ENCODE peak calls at places on chromosome 17, in eight cellular contexts. C, X, E, R, V, N, W and H are unnamed samples.
A peak's percentile ranks its signal among the peaks of the same experiment; 100 is the strongest.

GRCh38 chr17:80421381-80422090 is 6.6 kb downstream of the ENDOV start:
- DNase-seq in C (no peak), X (no peak), E (no peak), R (no peak), V (no peak), N (no peak), W (no peak), H (no peak)

GRCh38 chr17:13107726-13108235 is 90.0 kb upstream of the ELAC2 start:
- DNase-seq in C (no peak), X (no peak), E (no peak), R (no peak), V (no peak), N (no peak), W (no peak), H (no peak)

GRCh38 chr17:15289285-15290185 is 24.4 kb upstream of the PMP22 start:
- DNase-seq in C (no peak), X (no peak), E (peak; percentile 39), R (no peak), V (no peak), N (peak; percentile 17), W (no peak), H (no peak)

GRCh38 chr17:29677139-29677834 is 54.6 kb upstream of the CORO6 start:
- DNase-seq in C (no peak), X (peak; percentile 19), E (peak; percentile 76), R (no peak), V (no peak), N (no peak), W (no peak), H (no peak)

GRCh38 chr17:38674013-38674748 is 576 bp downstream of the EPOP start:
- DNase-seq in C (no peak), X (no peak), E (no peak), R (no peak), V (peak; percentile 25), N (no peak), W (no peak), H (no peak)

GRCh38 chr17:50660042-50660886 is 25.6 kb downstream of the ABCC3 start:
- DNase-seq in C (no peak), X (no peak), E (peak; percentile 32), R (no peak), V (no peak), N (no peak), W (no peak), H (no peak)

GRCh38 chr17:74780443-74781238 is 4.5 kb upstream of the NAT9 start:
- DNase-seq in C (peak; percentile 21), X (peak; percentile 34), E (no peak), R (no peak), V (no peak), N (peak; percentile 47), W (no peak), H (no peak)

GRCh38 chr17:82120148-82120547 is 22.1 kb upstream of the FASN start:
- DNase-seq in C (no peak), X (no peak), E (peak; percentile 63), R (no peak), V (no peak), N (no peak), W (no peak), H (no peak)

GRCh38 chr17:45316271-45317112 is at the start of gene MAP3K14:
- DNase-seq in C (no peak), X (peak; percentile 62), E (peak; percentile 66), R (peak; percentile 32), V (peak; percentile 71), N (peak; percentile 39), W (peak; percentile 70), H (peak; percentile 76)

GRCh38 chr17:6075845-6076244 is 5.7 kb downstream of the WSCD1 start:
- DNase-seq in C (no peak), X (no peak), E (no peak), R (no peak), V (no peak), N (no peak), W (no peak), H (no peak)

GRCh38 chr17:79783891-79784290 is 5.9 kb downstream of the CBX2 start:
- DNase-seq in C (no peak), X (no peak), E (no peak), R (no peak), V (no peak), N (no peak), W (no peak), H (no peak)

GRCh38 chr17:81427446-81428120 is 32.3 kb downstream of the BAHCC1 start:
- DNase-seq in C (no peak), X (peak; percentile 83), E (no peak), R (no peak), V (no peak), N (no peak), W (no peak), H (no peak)

GRCh38 chr17:63634163-63634562 is 11.9 kb downstream of the MAP3K3 start:
- DNase-seq in C (no peak), X (no peak), E (no peak), R (no peak), V (no peak), N (no peak), W (no peak), H (no peak)

GRCh38 chr17:42288078-42288984 is at the start of gene STAT5A:
- DNase-seq in C (no peak), X (peak; percentile 85), E (peak; percentile 84), R (no peak), V (peak; percentile 81), N (peak; percentile 65), W (peak; percentile 71), H (peak; percentile 92)

GRCh38 chr17:3916825-3917224 is 560 bp upstream of the P2RX1 start:
- DNase-seq in C (no peak), X (no peak), E (no peak), R (no peak), V (peak; percentile 51), N (no peak), W (no peak), H (no peak)

GRCh38 chr17:7842380-7842949 is 8.4 kb downstream of the KDM6B start:
- DNase-seq in C (peak; percentile 74), X (peak; percentile 47), E (peak; percentile 86), R (no peak), V (peak; percentile 98), N (no peak), W (peak; percentile 73), H (no peak)

GRCh38 chr17:12282056-12282455 is 261.4 kb downstream of the MAP2K4 start:
- DNase-seq in C (no peak), X (no peak), E (peak; percentile 8), R (no peak), V (no peak), N (no peak), W (no peak), H (no peak)